ENCODE peak calls at places on chromosome 15, in five cellular contexts. D is A673, H is dorsolateral prefrontal cortex, K is HL-60, R is pancreas. L is an unnamed sample.

GRCh38 chr15:66961901-66962300 is 103.5 kb upstream of the SMAD3 start:
- DNase-seq in D (no peak), H (no peak), K (no peak), R (no peak), L (no peak)

GRCh38 chr15:57327985-57328471 is 48.3 kb upstream of the CGNL1 start:
- DNase-seq in D (peak), H (no peak), K (no peak), R (no peak), L (no peak)

GRCh38 chr15:64430000-64430735 is 30.2 kb upstream of the ZNF609 start:
- DNase-seq in D (peak), H (no peak), K (peak), R (no peak), L (no peak)

GRCh38 chr15:85031944-85032587 is 50.4 kb downstream of the PDE8A start:
- DNase-seq in D (no peak), H (no peak), K (no peak), R (no peak), L (no peak)

GRCh38 chr15:77993374-77993911 is 84.1 kb downstream of the TBC1D2B start:
- DNase-seq in D (no peak), H (no peak), K (no peak), R (no peak), L (no peak)

GRCh38 chr15:42349178-42349577 is 10.1 kb upstream of the CAPN3 start:
- DNase-seq in D (no peak), H (no peak), K (no peak), R (no peak), L (no peak)

GRCh38 chr15:33932734-33933133 is 35.6 kb upstream of the CHRM5 start:
- DNase-seq in D (no peak), H (no peak), K (no peak), R (no peak), L (no peak)

GRCh38 chr15:39506146-39506545 is 74.7 kb upstream of the THBS1 start:
- DNase-seq in D (no peak), H (no peak), K (no peak), R (no peak), L (no peak)

GRCh38 chr15:95712785-95713184 is 617.7 kb upstream of the NR2F2 start:
- DNase-seq in D (no peak), H (no peak), K (no peak), R (no peak), L (no peak)

GRCh38 chr15:85276921-85277320 is 103.5 kb upstream of the AKAP13 start:
- DNase-seq in D (no peak), H (no peak), K (no peak), R (no peak), L (no peak)

GRCh38 chr15:75864213-75865059 is 21.2 kb downstream of the UBE2Q2 start:
- DNase-seq in D (no peak), H (no peak), K (no peak), R (no peak), L (no peak)

GRCh38 chr15:68369931-68370767 is 61.8 kb downstream of the ITGA11 start:
- DNase-seq in D (no peak), H (no peak), K (no peak), R (no peak), L (no peak)

GRCh38 chr15:51775967-51776816 is 24.8 kb downstream of the TMOD2 start:
- DNase-seq in D (peak), H (no peak), K (no peak), R (peak), L (peak)

GRCh38 chr15:90202929-90203328 is 1.8 kb downstream of the SEMA4B start:
- DNase-seq in D (no peak), H (no peak), K (no peak), R (no peak), L (no peak)

GRCh38 chr15:46676233-46677206 is 1040.8 kb upstream of the SEMA6D start:
- DNase-seq in D (no peak), H (no peak), K (no peak), R (peak), L (no peak)

GRCh38 chr15:81038975-81039607 is 38.4 kb downstream of the TLNRD1 start:
- DNase-seq in D (no peak), H (no peak), K (no peak), R (peak), L (no peak)

GRCh38 chr15:41937568-41937923 is 34.8 kb downstream of the EHD4 start:
- DNase-seq in D (no peak), H (no peak), K (no peak), R (no peak), L (no peak)

GRCh38 chr15:58410353-58410752 is 21.4 kb upstream of the LIPC start:
- DNase-seq in D (no peak), H (no peak), K (no peak), R (no peak), L (peak)

GRCh38 chr15:62071711-62072308 is 5.0 kb downstream of the C2CD4A start:
- DNase-seq in D (peak), H (no peak), K (no peak), R (no peak), L (peak)

GRCh38 chr15:40739854-40740253 is 15.2 kb downstream of the RMDN3 start:
- DNase-seq in D (no peak), H (no peak), K (no peak), R (no peak), L (no peak)

GRCh38 chr15:31615643-31616415 is 289.2 kb downstream of the KLF13 start:
- DNase-seq in D (no peak), H (no peak), K (no peak), R (no peak), L (no peak)

GRCh38 chr15:64892850-64893403 is 18.8 kb upstream of the ANKDD1A start:
- DNase-seq in D (no peak), H (no peak), K (no peak), R (no peak), L (no peak)

GRCh38 chr15:36468746-36469145 is 110.7 kb upstream of the CDIN1 start:
- DNase-seq in D (no peak), H (no peak), K (no peak), R (no peak), L (no peak)

DNA sequence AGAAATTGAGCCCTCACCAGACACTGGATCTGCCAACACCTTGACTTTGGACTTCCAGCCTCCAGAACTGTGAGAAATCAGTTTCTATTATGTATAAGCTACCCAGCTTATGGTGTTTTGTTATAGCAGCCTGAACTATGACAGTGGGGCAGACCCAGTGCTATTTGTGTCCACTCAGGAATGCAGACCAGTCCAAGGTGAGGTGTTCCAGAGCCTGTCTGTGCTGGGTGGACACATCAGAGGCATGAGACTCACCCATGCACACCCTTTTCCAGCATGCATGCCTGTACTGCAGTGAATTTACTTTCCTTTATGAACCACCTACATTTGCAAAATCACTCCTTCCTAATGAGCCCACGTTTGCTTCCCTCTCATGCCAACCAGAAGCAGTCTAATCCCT is 27.6 kb upstream of the DET1 start:
- DNase-seq in D (no peak), H (no peak), K (no peak), R (no peak), L (no peak)
- H3K27ac ChIP-seq in D (no peak), H (no peak), K (no peak), R (no peak), L (no peak)

GRCh38 chr15:69592954-69593353 is 140.3 kb downstream of the RPLP1 start:
- DNase-seq in D (no peak), H (no peak), K (no peak), R (no peak), L (no peak)

GRCh38 chr15:69593488-69593887 is 140.9 kb downstream of the RPLP1 start:
- DNase-seq in D (no peak), H (no peak), K (no peak), R (no peak), L (no peak)

GRCh38 chr15:69593981-69594966 is 141.7 kb downstream of the RPLP1 start:
- DNase-seq in D (peak), H (no peak), K (no peak), R (peak), L (no peak)

GRCh38 chr15:69597061-69597592 is 144.5 kb downstream of the RPLP1 start:
- DNase-seq in D (no peak), H (no peak), K (no peak), R (peak), L (no peak)

DNA sequence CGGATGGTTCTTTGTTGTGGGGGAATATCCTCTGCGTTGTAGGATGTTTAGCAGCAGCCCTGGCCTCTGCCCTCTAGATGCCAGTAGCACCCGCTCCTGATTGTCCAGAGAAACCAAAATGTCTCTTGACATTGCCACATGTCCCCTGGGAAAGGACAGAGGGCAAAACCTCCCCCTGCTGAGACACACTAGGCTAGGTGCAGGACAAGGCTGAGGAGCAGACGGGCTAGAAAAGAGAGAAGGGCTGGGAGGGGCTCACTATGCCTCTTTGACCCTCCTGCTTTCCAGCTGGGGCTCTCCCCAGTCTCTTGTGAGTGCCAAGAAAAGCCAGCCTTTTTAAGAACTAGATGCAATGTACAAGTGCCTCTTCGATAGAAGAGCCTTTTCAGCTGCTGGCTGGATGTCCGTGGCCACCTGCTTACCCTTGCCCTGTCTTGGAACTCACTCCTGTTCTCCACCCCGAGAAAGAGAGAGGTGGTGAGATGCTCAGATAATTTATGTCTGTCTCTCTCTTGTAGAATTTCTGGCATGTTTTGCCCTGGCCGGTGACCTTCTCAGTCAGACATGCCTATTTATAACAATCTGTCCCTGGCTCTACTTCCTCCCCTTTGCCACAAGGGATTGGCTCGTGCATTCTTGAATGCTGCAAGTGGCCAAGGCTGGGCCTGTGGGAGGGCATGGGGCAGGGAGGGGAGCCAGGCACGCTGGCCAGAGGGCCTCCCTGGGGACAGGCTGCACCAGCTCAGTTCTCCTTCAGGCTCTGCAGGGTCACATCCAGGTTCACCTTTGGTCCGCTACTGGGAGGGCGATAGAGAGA is 142.6 kb downstream of the RPLP1 start:
- DNase-seq in D (no peak), H (no peak), K (no peak), R (peak), L (no peak)
- H3K27ac ChIP-seq in D (no peak), H (no peak), K (no peak), R (peak), L (no peak)

GRCh38 chr15:32889189-32889588 is 171.4 kb downstream of the GREM1 start:
- DNase-seq in D (no peak), H (no peak), K (no peak), R (no peak), L (no peak)
- H3K27ac ChIP-seq in D (no peak), H (no peak), K (no peak), R (no peak), L (no peak)

GRCh38 chr15:22259881-22260421 is 179.6 kb downstream of the OR4M2 start:
- DNase-seq in D (no peak), H (no peak), K (no peak), R (no peak), L (no peak)

GRCh38 chr15:22258402-22259150 is 178.2 kb downstream of the OR4M2 start:
- DNase-seq in D (no peak), H (no peak), K (no peak), R (no peak), L (no peak)

GRCh38 chr15:22257047-22257667 is 176.8 kb downstream of the OR4M2 start:
- DNase-seq in D (no peak), H (no peak), K (no peak), R (no peak), L (no peak)

GRCh38 chr15:22253676-22254408 is 173.5 kb downstream of the OR4M2 start:
- DNase-seq in D (no peak), H (no peak), K (no peak), R (no peak), L (peak)

GRCh38 chr15:22257668-22258401 is 177.5 kb downstream of the OR4M2 start:
- DNase-seq in D (no peak), H (no peak), K (no peak), R (no peak), L (no peak)
- H3K27ac ChIP-seq in D (no peak), H (no peak), K (no peak), R (no peak), L (no peak)